ENCODE peak calls at places on chromosomes 16 and 17, in ten cellular contexts. One of them, this sample, is unnamed.

GRCh38 chr17:57215317-57215716 is 41.0 kb upstream of the MSI2 start:
- DNase-seq in tibial nerve: no peak
- DNase-seq in AG10803: no peak
- DNase-seq in esophagus squamous epithelium: no peak
- DNase-seq in fibroblast of villous mesenchyme: peak; percentile 74
- DNase-seq in GM23338: no peak
- DNase-seq in mucosa of descending colon: no peak
- DNase-seq in IMR-90: no peak
- DNase-seq in tibial artery: peak; percentile 69
- DNase-seq in RWPE2: peak; percentile 85
- DNase-seq in this sample: peak; percentile 67

GRCh38 chr17:61253293-61253801 is 146.3 kb upstream of the TBX2 start:
- DNase-seq in tibial nerve: no peak
- DNase-seq in AG10803: no peak
- DNase-seq in esophagus squamous epithelium: no peak
- DNase-seq in fibroblast of villous mesenchyme: peak; percentile 75
- DNase-seq in GM23338: no peak
- DNase-seq in mucosa of descending colon: peak; percentile 28
- DNase-seq in IMR-90: no peak
- DNase-seq in tibial artery: peak; percentile 78
- DNase-seq in RWPE2: no peak
- DNase-seq in this sample: peak; percentile 53

GRCh38 chr16:58738672-58739296 is 4.7 kb upstream of the GOT2 start:
- DNase-seq in tibial nerve: no peak
- DNase-seq in AG10803: no peak
- DNase-seq in esophagus squamous epithelium: no peak
- DNase-seq in fibroblast of villous mesenchyme: no peak
- DNase-seq in GM23338: no peak
- DNase-seq in mucosa of descending colon: no peak
- DNase-seq in IMR-90: no peak
- DNase-seq in tibial artery: no peak
- DNase-seq in RWPE2: no peak
- DNase-seq in this sample: no peak

GRCh38 chr16:57000271-57001025 is 11.1 kb downstream of the NLRC5 start:
- DNase-seq in tibial nerve: no peak
- DNase-seq in AG10803: peak; percentile 88
- DNase-seq in esophagus squamous epithelium: no peak
- DNase-seq in fibroblast of villous mesenchyme: peak; percentile 85
- DNase-seq in GM23338: no peak
- DNase-seq in mucosa of descending colon: no peak
- DNase-seq in IMR-90: peak; percentile 97
- DNase-seq in tibial artery: peak; percentile 87
- DNase-seq in RWPE2: peak; percentile 90
- DNase-seq in this sample: peak; percentile 98

GRCh38 chr17:81549031-81549557 is 3.1 kb downstream of the FAAP100 start:
- DNase-seq in tibial nerve: no peak
- DNase-seq in AG10803: no peak
- DNase-seq in esophagus squamous epithelium: no peak
- DNase-seq in fibroblast of villous mesenchyme: no peak
- DNase-seq in GM23338: no peak
- DNase-seq in mucosa of descending colon: no peak
- DNase-seq in IMR-90: no peak
- DNase-seq in tibial artery: no peak
- DNase-seq in RWPE2: peak; percentile 72
- DNase-seq in this sample: no peak

GRCh38 chr16:24988593-24989338 is 26.4 kb downstream of the ARHGAP17 start:
- DNase-seq in tibial nerve: no peak
- DNase-seq in AG10803: peak; percentile 71
- DNase-seq in esophagus squamous epithelium: no peak
- DNase-seq in fibroblast of villous mesenchyme: peak; percentile 66
- DNase-seq in GM23338: no peak
- DNase-seq in mucosa of descending colon: peak; percentile 80
- DNase-seq in IMR-90: peak; percentile 76
- DNase-seq in tibial artery: no peak
- DNase-seq in RWPE2: peak; percentile 78
- DNase-seq in this sample: no peak

GRCh38 chr17:80992948-80993624 is 1.4 kb downstream of the CHMP6 start:
- DNase-seq in tibial nerve: no peak
- DNase-seq in AG10803: no peak
- DNase-seq in esophagus squamous epithelium: no peak
- DNase-seq in fibroblast of villous mesenchyme: no peak
- DNase-seq in GM23338: no peak
- DNase-seq in mucosa of descending colon: no peak
- DNase-seq in IMR-90: no peak
- DNase-seq in tibial artery: no peak
- DNase-seq in RWPE2: no peak
- DNase-seq in this sample: no peak

GRCh38 chr16:65725156-65725845 is 603.4 kb upstream of the CDH11 start:
- DNase-seq in tibial nerve: no peak
- DNase-seq in AG10803: no peak
- DNase-seq in esophagus squamous epithelium: no peak
- DNase-seq in fibroblast of villous mesenchyme: peak; percentile 33
- DNase-seq in GM23338: no peak
- DNase-seq in mucosa of descending colon: no peak
- DNase-seq in IMR-90: peak; percentile 62
- DNase-seq in tibial artery: no peak
- DNase-seq in RWPE2: no peak
- DNase-seq in this sample: peak; percentile 1

GRCh38 chr17:78759203-78759968 is 22.7 kb downstream of the CYTH1 start:
- DNase-seq in tibial nerve: no peak
- DNase-seq in AG10803: no peak
- DNase-seq in esophagus squamous epithelium: no peak
- DNase-seq in fibroblast of villous mesenchyme: peak; percentile 72
- DNase-seq in GM23338: no peak
- DNase-seq in mucosa of descending colon: peak; percentile 74
- DNase-seq in IMR-90: peak; percentile 43
- DNase-seq in tibial artery: no peak
- DNase-seq in RWPE2: no peak
- DNase-seq in this sample: no peak

GRCh38 chr16:4160663-4161436 is 44.6 kb upstream of the ADCY9 start:
- DNase-seq in tibial nerve: no peak
- DNase-seq in AG10803: peak; percentile 21
- DNase-seq in esophagus squamous epithelium: no peak
- DNase-seq in fibroblast of villous mesenchyme: peak; percentile 16
- DNase-seq in GM23338: no peak
- DNase-seq in mucosa of descending colon: no peak
- DNase-seq in IMR-90: no peak
- DNase-seq in tibial artery: no peak
- DNase-seq in RWPE2: no peak
- DNase-seq in this sample: no peak

GRCh38 chr17:27247071-27247957 is 46.6 kb upstream of the WSB1 start:
- DNase-seq in tibial nerve: peak; percentile 36
- DNase-seq in AG10803: peak; percentile 42
- DNase-seq in esophagus squamous epithelium: no peak
- DNase-seq in fibroblast of villous mesenchyme: peak; percentile 88
- DNase-seq in GM23338: no peak
- DNase-seq in mucosa of descending colon: peak; percentile 92
- DNase-seq in IMR-90: peak; percentile 85
- DNase-seq in tibial artery: peak; percentile 82
- DNase-seq in RWPE2: no peak
- DNase-seq in this sample: peak; percentile 81

GRCh38 chr16:30659507-30660423 is 1.5 kb downstream of the FBRS start:
- DNase-seq in tibial nerve: no peak
- DNase-seq in AG10803: peak; percentile 28
- DNase-seq in esophagus squamous epithelium: no peak
- DNase-seq in fibroblast of villous mesenchyme: no peak
- DNase-seq in GM23338: peak; percentile 43
- DNase-seq in mucosa of descending colon: peak; percentile 49
- DNase-seq in IMR-90: no peak
- DNase-seq in tibial artery: no peak
- DNase-seq in RWPE2: no peak
- DNase-seq in this sample: peak; percentile 13

GRCh38 chr17:45305532-45306087 is 11.2 kb downstream of the MAP3K14 start:
- DNase-seq in tibial nerve: no peak
- DNase-seq in AG10803: peak; percentile 83
- DNase-seq in esophagus squamous epithelium: no peak
- DNase-seq in fibroblast of villous mesenchyme: peak; percentile 73
- DNase-seq in GM23338: no peak
- DNase-seq in mucosa of descending colon: no peak
- DNase-seq in IMR-90: peak; percentile 74
- DNase-seq in tibial artery: no peak
- DNase-seq in RWPE2: no peak
- DNase-seq in this sample: no peak

GRCh38 chr17:76872221-76872873 is 4.1 kb downstream of the MGAT5B start:
- DNase-seq in tibial nerve: no peak
- DNase-seq in AG10803: peak; percentile 90
- DNase-seq in esophagus squamous epithelium: no peak
- DNase-seq in fibroblast of villous mesenchyme: peak; percentile 78
- DNase-seq in GM23338: no peak
- DNase-seq in mucosa of descending colon: peak; percentile 21
- DNase-seq in IMR-90: peak; percentile 96
- DNase-seq in tibial artery: no peak
- DNase-seq in RWPE2: peak; percentile 97
- DNase-seq in this sample: peak; percentile 93

GRCh38 chr16:87550510-87550961 is 51.8 kb upstream of the JPH3 start:
- DNase-seq in tibial nerve: no peak
- DNase-seq in AG10803: no peak
- DNase-seq in esophagus squamous epithelium: no peak
- DNase-seq in fibroblast of villous mesenchyme: no peak
- DNase-seq in GM23338: peak; percentile 69
- DNase-seq in mucosa of descending colon: peak; percentile 67
- DNase-seq in IMR-90: no peak
- DNase-seq in tibial artery: no peak
- DNase-seq in RWPE2: no peak
- DNase-seq in this sample: no peak

GRCh38 chr17:60371818-60372510 is 20.0 kb downstream of the USP32 start:
- DNase-seq in tibial nerve: no peak
- DNase-seq in AG10803: no peak
- DNase-seq in esophagus squamous epithelium: no peak
- DNase-seq in fibroblast of villous mesenchyme: peak; percentile 10
- DNase-seq in GM23338: no peak
- DNase-seq in mucosa of descending colon: no peak
- DNase-seq in IMR-90: no peak
- DNase-seq in tibial artery: no peak
- DNase-seq in RWPE2: no peak
- DNase-seq in this sample: no peak

GRCh38 chr16:54175552-54176375 is 110.8 kb downstream of the IRX3 start:
- DNase-seq in tibial nerve: no peak
- DNase-seq in AG10803: peak; percentile 16
- DNase-seq in esophagus squamous epithelium: no peak
- DNase-seq in fibroblast of villous mesenchyme: no peak
- DNase-seq in GM23338: no peak
- DNase-seq in mucosa of descending colon: no peak
- DNase-seq in IMR-90: no peak
- DNase-seq in tibial artery: no peak
- DNase-seq in RWPE2: no peak
- DNase-seq in this sample: peak; percentile 9

GRCh38 chr17:28532063-28532960 is 20.1 kb downstream of the UNC119 start:
- DNase-seq in tibial nerve: no peak
- DNase-seq in AG10803: no peak
- DNase-seq in esophagus squamous epithelium: no peak
- DNase-seq in fibroblast of villous mesenchyme: peak; percentile 40
- DNase-seq in GM23338: no peak
- DNase-seq in mucosa of descending colon: no peak
- DNase-seq in IMR-90: peak; percentile 21
- DNase-seq in tibial artery: no peak
- DNase-seq in RWPE2: no peak
- DNase-seq in this sample: no peak

GRCh38 chr17:6555331-6556120 is 829 bp downstream of the PITPNM3 start:
- DNase-seq in tibial nerve: no peak
- DNase-seq in AG10803: peak; percentile 19
- DNase-seq in esophagus squamous epithelium: no peak
- DNase-seq in fibroblast of villous mesenchyme: no peak
- DNase-seq in GM23338: peak; percentile 78
- DNase-seq in mucosa of descending colon: peak; percentile 78
- DNase-seq in IMR-90: peak; percentile 39
- DNase-seq in tibial artery: no peak
- DNase-seq in RWPE2: no peak
- DNase-seq in this sample: peak; percentile 36
- H3K4me3 ChIP-seq in tibial nerve: peak overlapping the region; percentile 30
- H3K4me3 ChIP-seq in AG10803: peak overlapping the region; percentile 37
- H3K4me3 ChIP-seq in esophagus squamous epithelium: peak overlapping the region; percentile 87
- H3K4me3 ChIP-seq in fibroblast of villous mesenchyme: peak overlapping the region; percentile 35
- H3K4me3 ChIP-seq in GM23338: peak overlapping the region; percentile 82
- H3K4me3 ChIP-seq in mucosa of descending colon: peak overlapping the region; percentile 32
- H3K4me3 ChIP-seq in IMR-90: peak overlapping the region; percentile 56
- H3K4me3 ChIP-seq in tibial artery: peak overlapping the region; percentile 52
- H3K4me3 ChIP-seq in RWPE2: peak overlapping the region; percentile 71
- H3K4me3 ChIP-seq in this sample: peak overlapping the region; percentile 43

GRCh38 chr16:67613808-67614207 is 31.1 kb upstream of the CARMIL2 start:
- DNase-seq in tibial nerve: no peak
- DNase-seq in AG10803: no peak
- DNase-seq in esophagus squamous epithelium: no peak
- DNase-seq in fibroblast of villous mesenchyme: no peak
- DNase-seq in GM23338: peak; percentile 85
- DNase-seq in mucosa of descending colon: peak; percentile 15
- DNase-seq in IMR-90: no peak
- DNase-seq in tibial artery: no peak
- DNase-seq in RWPE2: no peak
- DNase-seq in this sample: no peak
- TF ChIP-seq CTCF in tibial nerve: no peak
- TF ChIP-seq CTCF in AG10803: no peak
- TF ChIP-seq CTCF in esophagus squamous epithelium: no peak
- TF ChIP-seq CTCF in fibroblast of villous mesenchyme: peak; percentile 13
- TF ChIP-seq CTCF in GM23338: peak; percentile 72
- TF ChIP-seq CTCF in mucosa of descending colon: no peak
- TF ChIP-seq CTCF in IMR-90: peak; percentile 6
- TF ChIP-seq CTCF in tibial artery: no peak
- TF ChIP-seq CTCF in RWPE2: peak; percentile 16
- TF ChIP-seq CTCF in this sample: no peak

DNA sequence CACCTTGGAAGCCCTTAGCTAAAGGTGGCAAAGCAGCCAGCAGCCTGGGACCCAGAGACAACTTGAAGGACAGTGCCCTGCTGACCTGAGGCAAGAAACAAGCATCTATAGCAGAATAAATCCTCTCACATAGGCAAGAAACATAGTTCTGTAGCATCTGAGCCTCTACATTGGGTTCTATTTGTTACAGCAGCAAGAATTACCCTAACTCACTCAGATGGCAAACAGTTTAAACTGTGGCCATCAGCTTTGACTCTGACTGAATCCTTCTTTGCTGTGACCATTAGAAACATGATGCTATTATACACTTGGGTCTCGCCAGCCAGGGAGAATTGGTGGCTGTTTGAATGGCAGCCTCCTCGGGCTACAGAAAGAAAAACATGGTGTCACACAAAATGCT is 53.1 kb upstream of the CCL1 start:
- DNase-seq in tibial nerve: no peak
- DNase-seq in AG10803: no peak
- DNase-seq in esophagus squamous epithelium: no peak
- DNase-seq in fibroblast of villous mesenchyme: no peak
- DNase-seq in GM23338: no peak
- DNase-seq in mucosa of descending colon: no peak
- DNase-seq in IMR-90: no peak
- DNase-seq in tibial artery: no peak
- DNase-seq in RWPE2: no peak
- DNase-seq in this sample: no peak
- H3K4me3 ChIP-seq in tibial nerve: no peak overlapping the region
- H3K4me3 ChIP-seq in AG10803: no peak overlapping the region
- H3K4me3 ChIP-seq in esophagus squamous epithelium: no peak overlapping the region
- H3K4me3 ChIP-seq in fibroblast of villous mesenchyme: no peak overlapping the region
- H3K4me3 ChIP-seq in GM23338: no peak overlapping the region
- H3K4me3 ChIP-seq in mucosa of descending colon: no peak overlapping the region
- H3K4me3 ChIP-seq in IMR-90: no peak overlapping the region
- H3K4me3 ChIP-seq in tibial artery: no peak overlapping the region
- H3K4me3 ChIP-seq in RWPE2: no peak overlapping the region
- H3K4me3 ChIP-seq in this sample: no peak overlapping the region

GRCh38 chr16:14002416-14002815 is 68.7 kb upstream of the MRTFB start:
- DNase-seq in tibial nerve: no peak
- DNase-seq in AG10803: no peak
- DNase-seq in esophagus squamous epithelium: no peak
- DNase-seq in fibroblast of villous mesenchyme: no peak
- DNase-seq in GM23338: no peak
- DNase-seq in mucosa of descending colon: no peak
- DNase-seq in IMR-90: no peak
- DNase-seq in tibial artery: no peak
- DNase-seq in RWPE2: no peak
- DNase-seq in this sample: peak; percentile 29
- TF ChIP-seq CTCF in tibial nerve: no peak
- TF ChIP-seq CTCF in AG10803: no peak
- TF ChIP-seq CTCF in esophagus squamous epithelium: no peak
- TF ChIP-seq CTCF in fibroblast of villous mesenchyme: no peak
- TF ChIP-seq CTCF in GM23338: no peak
- TF ChIP-seq CTCF in mucosa of descending colon: no peak
- TF ChIP-seq CTCF in IMR-90: no peak
- TF ChIP-seq CTCF in tibial artery: no peak
- TF ChIP-seq CTCF in RWPE2: no peak
- TF ChIP-seq CTCF in this sample: no peak